ENCODE peak calls at places on chromosomes 5 and 9, in ten cellular contexts. V is PC-9; N is NCI-H2081; X is stomach; T is H54; D is NCI-H774; G is AML-193; O is stimulated activated CD8-positive, alpha-beta memory T cell treated with anti-CD3 and anti-CD28 coated beads, Interleukin-4, amount 100 ng/mL, for 1 hour; J is stimulated activated CD4-positive, alpha-beta T cell treated with anti-CD3 and anti-CD28 coated beads, Interleukin-4, amount 100 ng/mL, for 1 hour; E is pons. B is an unnamed sample.

GRCh38 chr9:126532951-126533910 is 80.5 kb upstream of the LMX1B start:
- DNase-seq in V (no peak), N (no peak), X (no peak), T (no peak), D (no peak), G (peak), O (no peak), J (no peak), E (no peak), B (no peak)

GRCh38 chr9:88682431-88682831 is 147.5 kb downstream of the NXNL2 start:
- DNase-seq in V (no peak), N (no peak), X (no peak), T (no peak), D (no peak), G (no peak), O (no peak), J (no peak), E (no peak), B (no peak)

GRCh38 chr9:10274156-10274555 is 338.6 kb downstream of the PTPRD start:
- DNase-seq in V (no peak), N (no peak), X (no peak), T (no peak), D (no peak), G (no peak), O (no peak), J (no peak), E (no peak), B (no peak)

GRCh38 chr9:8156336-8156735 is 356.8 kb upstream of the DMAC1 start:
- DNase-seq in V (no peak), N (no peak), X (no peak), T (no peak), D (no peak), G (no peak), O (no peak), J (no peak), E (peak), B (no peak)

GRCh38 chr9:18056993-18057369 is 417.0 kb upstream of the ADAMTSL1 start:
- DNase-seq in V (no peak), N (no peak), X (no peak), T (no peak), D (no peak), G (no peak), O (no peak), J (no peak), E (no peak), B (no peak)

GRCh38 chr5:131644822-131645221 is 9.8 kb upstream of the RAPGEF6 start:
- DNase-seq in V (no peak), N (no peak), X (no peak), T (no peak), D (no peak), G (no peak), O (no peak), J (no peak), E (no peak), B (no peak)

GRCh38 chr5:55993628-55994501 is 898 bp downstream of the IL6ST start:
- DNase-seq in V (no peak), N (no peak), X (no peak), T (no peak), D (no peak), G (no peak), O (no peak), J (no peak), E (peak), B (no peak)

GRCh38 chr5:71623221-71623794 is 36.2 kb downstream of the MCCC2 start:
- DNase-seq in V (no peak), N (no peak), X (no peak), T (no peak), D (no peak), G (no peak), O (no peak), J (no peak), E (peak), B (no peak)

GRCh38 chr5:83567741-83568530 is 96.4 kb downstream of the VCAN start:
- DNase-seq in V (peak), N (no peak), X (no peak), T (peak), D (no peak), G (no peak), O (no peak), J (no peak), E (no peak), B (no peak)

GRCh38 chr5:169280286-169280685 is 20.7 kb downstream of the SLIT3 start:
- DNase-seq in V (no peak), N (no peak), X (no peak), T (no peak), D (no peak), G (no peak), O (no peak), J (no peak), E (peak), B (no peak)

GRCh38 chr9:86487222-86487841 is 133.1 kb upstream of the TUT7 start:
- DNase-seq in V (no peak), N (peak), X (no peak), T (peak), D (peak), G (peak), O (no peak), J (no peak), E (peak), B (no peak)

GRCh38 chr9:129252937-129253819 is 75.1 kb upstream of the IER5L start:
- DNase-seq in V (no peak), N (no peak), X (no peak), T (no peak), D (no peak), G (no peak), O (no peak), J (no peak), E (peak), B (no peak)

GRCh38 chr9:137446851-137447471 is 5.8 kb upstream of the ENTPD8 start:
- DNase-seq in V (no peak), N (no peak), X (no peak), T (no peak), D (no peak), G (no peak), O (no peak), J (no peak), E (peak), B (no peak)

GRCh38 chr5:32710335-32710858 is 724 bp upstream of the NPR3 start:
- DNase-seq in V (no peak), N (no peak), X (no peak), T (no peak), D (no peak), G (no peak), O (no peak), J (no peak), E (no peak), B (no peak)

GRCh38 chr5:140363631-140364471 is 3.9 kb downstream of the SLC4A9 start:
- DNase-seq in V (no peak), N (no peak), X (no peak), T (no peak), D (no peak), G (no peak), O (no peak), J (no peak), E (no peak), B (no peak)

GRCh38 chr9:135358161-135358940 is 121.2 kb upstream of the PPP1R26 start:
- DNase-seq in V (no peak), N (no peak), X (no peak), T (no peak), D (no peak), G (no peak), O (no peak), J (no peak), E (no peak), B (no peak)